ENCODE peak calls at places on chromosomes 2 and 18, in eight cellular contexts. G is MM.1S; V is GM23248; L is adrenal gland; O is CD8-positive, alpha-beta T cell; Y is PC-9; E is fibroblast of lung; K is psoas muscle. C is an unnamed sample. For H3K4me1, the result is how much of the 10 kb centered on the place peaks cover.

GRCh38 chr2:37143986-37144385 is 12.8 kb downstream of the EIF2AK2 start:
- DNase-seq in G (no peak), V (peak), L (no peak), O (no peak), Y (no peak), E (peak), K (no peak), C (no peak)

GRCh38 chr18:23334569-23334968 is 118.5 kb upstream of the RIOK3 start:
- DNase-seq in G (no peak), V (no peak), L (no peak), O (no peak), Y (no peak), E (no peak), K (no peak), C (no peak)

GRCh38 chr18:24488824-24489493 is 28.5 kb downstream of the HRH4 start:
- DNase-seq in G (peak), V (peak), L (no peak), O (no peak), Y (no peak), E (peak), K (no peak), C (peak)

GRCh38 chr2:80354858-80355257 is 50.3 kb upstream of the LRRTM1 start:
- DNase-seq in G (no peak), V (no peak), L (no peak), O (no peak), Y (no peak), E (no peak), K (no peak), C (no peak)

GRCh38 chr2:48725696-48726494 is 29.6 kb downstream of the LHCGR start:
- DNase-seq in G (no peak), V (no peak), L (no peak), O (no peak), Y (no peak), E (peak), K (no peak), C (no peak)

GRCh38 chr2:206275274-206276160 is 1.1 kb downstream of the ZDBF2 start:
- DNase-seq in G (peak), V (peak), L (peak), O (no peak), Y (no peak), E (peak), K (no peak), C (peak)

GRCh38 chr2:165239230-165239629 is at the start of gene SCN2A:
- DNase-seq in G (peak), V (peak), L (peak), O (no peak), Y (peak), E (peak), K (no peak), C (no peak)

GRCh38 chr2:179995735-179996134 is 11.4 kb downstream of the CWC22 start:
- DNase-seq in G (no peak), V (no peak), L (no peak), O (no peak), Y (no peak), E (no peak), K (no peak), C (no peak)

GRCh38 chr2:182324665-182325064 is 102.2 kb downstream of the PDE1A start:
- DNase-seq in G (no peak), V (peak), L (no peak), O (no peak), Y (no peak), E (peak), K (no peak), C (no peak)

GRCh38 chr2:19547321-19547720 is 188.9 kb upstream of the OSR1 start:
- DNase-seq in G (no peak), V (no peak), L (no peak), O (no peak), Y (no peak), E (no peak), K (no peak), C (no peak)

GRCh38 chr2:98617149-98617548 is 8.8 kb downstream of the UNC50 start:
- DNase-seq in G (no peak), V (no peak), L (no peak), O (no peak), Y (no peak), E (no peak), K (no peak), C (no peak)

GRCh38 chr2:127084611-127085031 is 22.3 kb downstream of the BIN1 start:
- DNase-seq in G (no peak), V (peak), L (no peak), O (peak), Y (no peak), E (no peak), K (peak), C (peak)

GRCh38 chr2:127081826-127082633 is 24.9 kb downstream of the BIN1 start:
- DNase-seq in G (no peak), V (no peak), L (no peak), O (peak), Y (no peak), E (peak), K (peak), C (no peak)

GRCh38 chr2:127080941-127081769 is 25.8 kb downstream of the BIN1 start:
- DNase-seq in G (no peak), V (no peak), L (peak), O (no peak), Y (peak), E (peak), K (peak), C (peak)

GRCh38 chr2:127083819-127084503 is 23.0 kb downstream of the BIN1 start:
- DNase-seq in G (no peak), V (peak), L (peak), O (no peak), Y (peak), E (peak), K (peak), C (peak)

GRCh38 chr2:127082974-127083373 is 24.0 kb downstream of the BIN1 start:
- DNase-seq in G (no peak), V (peak), L (no peak), O (no peak), Y (no peak), E (peak), K (no peak), C (no peak)
- H3K4me1 ChIP-seq in G (under half), V (under half), L (half or more), O (half or more), Y (under half), E (under half), K (half or more), C (half or more)

DNA sequence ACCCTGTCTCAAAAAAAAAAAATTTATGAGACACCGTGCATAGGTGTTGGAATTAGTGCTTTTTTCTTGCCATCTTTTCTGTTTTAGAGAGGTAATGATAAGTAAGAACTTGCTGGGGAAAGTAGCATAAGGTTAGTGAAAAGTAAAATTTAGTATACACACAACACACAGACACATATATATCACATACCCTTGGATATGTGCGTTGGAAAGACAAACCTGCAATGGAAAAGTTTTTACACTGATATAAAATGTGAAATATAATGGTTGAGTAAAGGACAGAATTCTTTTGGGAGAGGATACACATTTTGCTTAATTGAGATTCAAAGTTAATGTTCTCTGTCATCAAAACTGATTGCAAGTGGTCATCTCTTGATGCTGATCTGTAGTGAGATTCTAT is 13.3 kb downstream of the PPP1CB start:
- DNase-seq in G (no peak), V (no peak), L (no peak), O (no peak), Y (no peak), E (no peak), K (no peak), C (no peak)
- H3K4me1 ChIP-seq in G (under half), V (under half), L (under half), O (half or more), Y (under half), E (under half), K (half or more), C (under half)

DNA sequence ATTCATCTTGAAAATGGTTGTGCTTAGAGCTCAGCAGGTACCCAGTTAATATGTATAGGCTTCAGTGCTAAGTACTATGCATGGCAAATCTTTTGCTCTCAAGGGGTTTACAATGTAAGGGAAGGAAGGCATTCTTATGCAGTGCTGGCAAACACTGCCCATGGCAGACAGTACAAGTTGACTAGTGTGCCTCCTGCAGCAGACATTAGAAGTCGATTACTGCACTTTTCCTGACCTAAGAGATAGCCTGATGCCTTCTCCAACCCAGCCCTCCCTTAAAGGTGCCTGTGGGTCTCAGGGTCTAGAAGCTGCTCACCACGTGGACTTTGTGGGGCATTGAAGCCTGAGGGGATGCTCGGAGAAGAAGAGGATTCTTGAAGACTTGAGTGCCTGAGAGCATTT is 50.9 kb downstream of the GLI2 start:
- DNase-seq in G (no peak), V (no peak), L (no peak), O (no peak), Y (no peak), E (no peak), K (no peak), C (no peak)
- H3K4me1 ChIP-seq in G (under half), V (under half), L (under half), O (under half), Y (under half), E (under half), K (under half), C (under half)

DNA sequence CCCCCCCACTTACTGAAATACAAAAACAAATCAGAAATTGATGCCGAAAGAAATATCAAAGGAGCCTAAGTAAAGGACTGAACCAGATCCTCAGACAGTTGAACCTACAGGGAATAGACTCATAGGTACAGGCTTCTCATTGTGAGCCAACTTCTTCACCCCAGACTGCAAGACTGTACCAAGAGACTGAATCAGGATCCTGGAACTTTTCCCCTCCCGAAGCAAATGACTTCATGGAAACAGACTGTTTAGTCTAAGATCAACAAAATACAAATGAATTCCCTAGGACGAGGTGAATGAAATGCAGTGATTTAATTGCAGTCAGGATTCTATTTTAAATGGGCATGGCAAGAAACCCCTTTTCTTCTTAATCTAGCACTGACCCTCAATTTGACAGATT is 53.6 kb upstream of the RNF152 start:
- DNase-seq in G (no peak), V (peak), L (no peak), O (no peak), Y (no peak), E (peak), K (no peak), C (no peak)
- H3K4me1 ChIP-seq in G (under half), V (under half), L (under half), O (under half), Y (under half), E (under half), K (under half), C (under half)

DNA sequence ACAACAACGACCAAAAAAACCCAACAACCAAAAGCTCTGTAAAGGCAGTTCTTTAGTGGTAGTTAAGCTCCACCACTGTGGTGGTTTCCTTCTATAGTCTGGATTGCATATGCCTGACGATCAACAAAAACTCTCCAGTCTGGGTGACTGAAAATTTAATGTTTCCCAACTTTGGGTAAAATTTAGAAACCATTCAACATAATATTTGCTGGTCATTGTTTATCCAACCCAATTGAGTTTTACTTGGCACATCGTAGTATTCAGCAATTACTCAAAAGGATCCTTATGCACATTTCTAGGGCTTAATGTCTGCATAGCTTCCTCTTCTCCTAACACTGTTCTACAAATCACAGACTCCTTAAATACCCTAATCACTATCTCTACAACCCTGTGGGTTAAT is 1080.2 kb upstream of the NRXN1 start:
- DNase-seq in G (no peak), V (no peak), L (no peak), O (no peak), Y (no peak), E (no peak), K (no peak), C (no peak)
- H3K4me1 ChIP-seq in G (under half), V (under half), L (under half), O (under half), Y (under half), E (under half), K (under half), C (under half)

DNA sequence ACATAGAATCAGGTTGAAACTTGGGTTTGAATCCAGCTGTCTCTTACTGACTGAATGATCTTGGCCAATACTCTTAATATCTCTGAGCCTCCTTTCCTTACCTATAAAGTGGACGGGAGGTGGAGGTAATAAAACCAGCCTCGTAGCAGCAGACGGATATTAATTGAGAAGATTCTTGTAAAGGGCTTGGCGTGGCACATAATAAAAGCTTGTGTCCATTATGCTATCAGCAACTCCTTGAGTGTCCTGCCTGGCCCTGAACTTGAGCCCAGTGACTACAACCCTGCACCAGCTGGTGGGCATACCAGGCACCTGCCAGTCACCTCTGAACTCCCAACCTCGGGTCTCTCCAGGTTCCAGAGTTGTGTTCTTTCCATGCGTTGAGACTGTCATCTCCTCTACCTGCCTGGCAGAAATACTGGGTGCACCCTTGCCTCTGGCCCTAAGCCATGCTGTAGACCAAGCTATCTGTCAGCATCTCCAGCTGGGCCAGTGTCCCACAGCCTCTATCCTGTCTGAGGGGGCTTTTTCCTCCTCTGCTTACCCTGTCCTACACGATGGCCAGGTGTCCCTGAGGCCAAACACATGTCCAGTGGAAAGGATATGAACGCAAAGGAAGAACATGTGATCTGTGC is 9.7 kb downstream of the CAPN13 start:
- DNase-seq in G (no peak), V (no peak), L (no peak), O (no peak), Y (no peak), E (no peak), K (no peak), C (no peak)
- H3K4me1 ChIP-seq in G (under half), V (under half), L (under half), O (under half), Y (under half), E (under half), K (under half), C (under half)

DNA sequence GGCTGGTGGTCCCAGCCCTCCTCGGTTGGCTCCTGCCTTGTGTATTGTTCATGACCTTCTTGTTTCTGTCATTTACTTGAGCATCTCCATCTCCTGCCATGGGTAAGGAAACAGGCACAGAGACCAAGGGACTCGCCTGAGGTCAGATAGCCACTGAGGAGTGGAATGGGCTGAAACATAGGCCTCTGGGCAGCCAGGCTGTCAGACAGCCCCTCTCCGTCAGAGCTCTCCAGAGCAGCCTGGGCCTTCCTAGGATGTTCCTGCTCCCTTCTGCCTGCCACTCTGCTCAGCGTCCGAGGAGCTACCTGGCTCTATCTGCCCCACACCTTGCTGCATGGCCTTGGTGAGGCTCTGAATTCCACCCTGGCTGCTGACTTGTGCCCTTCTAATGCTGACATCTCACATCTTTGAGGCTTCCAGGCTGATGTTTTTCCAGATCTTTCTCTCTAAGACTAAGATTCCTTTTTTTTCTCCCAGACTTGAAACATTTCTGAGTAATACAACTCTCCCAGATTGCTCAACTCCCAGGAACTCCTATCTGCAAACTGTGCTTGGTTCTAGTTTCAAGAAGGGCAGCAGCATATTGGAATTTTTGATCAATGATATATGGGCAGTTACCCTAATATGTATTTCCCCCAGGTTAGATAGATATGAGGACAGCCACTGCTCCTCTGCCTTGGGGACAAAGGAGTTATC is 67.7 kb downstream of the MCFD2 start:
- DNase-seq in G (no peak), V (peak), L (no peak), O (no peak), Y (no peak), E (peak), K (no peak), C (peak)
- H3K4me1 ChIP-seq in G (under half), V (half or more), L (half or more), O (under half), Y (half or more), E (under half), K (half or more), C (half or more)

GRCh38 chr2:54984476-54984875 is 65.8 kb downstream of the RTN4 start:
- DNase-seq in G (no peak), V (no peak), L (no peak), O (no peak), Y (no peak), E (no peak), K (no peak), C (no peak)
- H3K4me1 ChIP-seq in G (under half), V (half or more), L (under half), O (under half), Y (half or more), E (under half), K (half or more), C (under half)

DNA sequence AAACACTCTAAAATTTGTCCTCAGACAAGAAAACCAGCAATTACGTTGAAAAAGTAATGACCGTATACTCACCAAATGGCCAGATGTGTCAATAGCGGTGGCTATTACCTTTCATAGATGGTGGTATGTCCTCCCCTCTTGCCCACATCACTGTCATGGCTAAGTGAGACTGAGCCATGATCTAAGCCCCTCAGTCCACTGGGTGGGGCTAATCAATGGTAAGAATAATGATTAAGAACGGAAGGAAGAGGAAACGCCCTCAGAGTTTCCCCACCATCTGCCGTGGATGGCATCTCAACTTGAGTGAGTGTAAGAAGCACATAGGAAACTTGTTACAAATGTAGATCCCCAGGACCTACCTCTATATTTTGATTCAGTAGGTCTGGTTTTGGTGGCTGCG is 65.8 kb upstream of the EFEMP1 start:
- DNase-seq in G (no peak), V (no peak), L (no peak), O (no peak), Y (no peak), E (no peak), K (no peak), C (no peak)
- H3K4me1 ChIP-seq in G (under half), V (under half), L (under half), O (under half), Y (under half), E (under half), K (under half), C (under half)